ENCODE peak calls at places on chromosomes 13 and 19, in seven cellular contexts. One of them, this sample, is unnamed.

GRCh38 chr19:7699422-7700127 is 2.4 kb downstream of the FCER2 start:
- DNase-seq in lower lobe of right lung: no peak
- DNase-seq in heart left ventricle: no peak
- DNase-seq in stomach: no peak
- DNase-seq in neural progenitor cell: no peak
- DNase-seq in body of pancreas: no peak
- DNase-seq in uterus: no peak
- DNase-seq in this sample: no peak

GRCh38 chr13:98462241-98462882 is 114.5 kb downstream of the STK24 start:
- DNase-seq in neural progenitor cell: no peak
- DNase-seq in stomach: no peak
- DNase-seq in uterus: no peak
- DNase-seq in lower lobe of right lung: no peak
- DNase-seq in body of pancreas: no peak
- DNase-seq in heart left ventricle: no peak
- DNase-seq in this sample: no peak

GRCh38 chr13:48094404-48094780 is 512 bp downstream of the MED4 start:
- DNase-seq in heart left ventricle: no peak
- DNase-seq in neural progenitor cell: peak; percentile 35
- DNase-seq in lower lobe of right lung: no peak
- DNase-seq in uterus: no peak
- DNase-seq in stomach: no peak
- DNase-seq in body of pancreas: no peak
- DNase-seq in this sample: peak; percentile 4

GRCh38 chr13:26941345-26942174 is 181.0 kb upstream of the GPR12 start:
- DNase-seq in neural progenitor cell: no peak
- DNase-seq in uterus: no peak
- DNase-seq in lower lobe of right lung: no peak
- DNase-seq in body of pancreas: no peak
- DNase-seq in heart left ventricle: no peak
- DNase-seq in stomach: no peak
- DNase-seq in this sample: no peak

GRCh38 chr13:100818706-100819105 is 144.1 kb upstream of the TMTC4 start:
- DNase-seq in heart left ventricle: no peak
- DNase-seq in body of pancreas: no peak
- DNase-seq in neural progenitor cell: no peak
- DNase-seq in uterus: no peak
- DNase-seq in stomach: peak; percentile 47
- DNase-seq in lower lobe of right lung: no peak
- DNase-seq in this sample: no peak

GRCh38 chr19:12936582-12936981 is 1.8 kb upstream of the CALR start:
- DNase-seq in uterus: no peak
- DNase-seq in neural progenitor cell: no peak
- DNase-seq in body of pancreas: no peak
- DNase-seq in heart left ventricle: no peak
- DNase-seq in lower lobe of right lung: no peak
- DNase-seq in stomach: no peak
- DNase-seq in this sample: no peak

GRCh38 chr19:1469200-1469935 is 9.6 kb downstream of the C19orf25 start:
- DNase-seq in stomach: no peak
- DNase-seq in heart left ventricle: peak; percentile 25
- DNase-seq in neural progenitor cell: peak; percentile 73
- DNase-seq in lower lobe of right lung: peak; percentile 34
- DNase-seq in uterus: no peak
- DNase-seq in body of pancreas: no peak
- DNase-seq in this sample: no peak

GRCh38 chr19:2543463-2544442 is 67.8 kb downstream of the GADD45B start:
- DNase-seq in uterus: peak; percentile 91
- DNase-seq in lower lobe of right lung: peak; percentile 91
- DNase-seq in heart left ventricle: peak; percentile 91
- DNase-seq in stomach: peak; percentile 91
- DNase-seq in body of pancreas: peak; percentile 98
- DNase-seq in neural progenitor cell: peak; percentile 97
- DNase-seq in this sample: peak; percentile 91

GRCh38 chr19:29293736-29294342 is 80.9 kb upstream of the UQCRFS1 start:
- DNase-seq in uterus: no peak
- DNase-seq in heart left ventricle: no peak
- DNase-seq in body of pancreas: no peak
- DNase-seq in neural progenitor cell: no peak
- DNase-seq in lower lobe of right lung: no peak
- DNase-seq in stomach: no peak
- DNase-seq in this sample: no peak

GRCh38 chr13:98285317-98285716 is 108.2 kb upstream of the RNF113B start:
- DNase-seq in lower lobe of right lung: no peak
- DNase-seq in neural progenitor cell: no peak
- DNase-seq in stomach: no peak
- DNase-seq in body of pancreas: no peak
- DNase-seq in uterus: no peak
- DNase-seq in heart left ventricle: no peak
- DNase-seq in this sample: no peak

GRCh38 chr19:50720181-50720920 is 749 bp upstream of the SHANK1 start:
- DNase-seq in neural progenitor cell: no peak
- DNase-seq in body of pancreas: no peak
- DNase-seq in heart left ventricle: no peak
- DNase-seq in stomach: no peak
- DNase-seq in uterus: no peak
- DNase-seq in lower lobe of right lung: no peak
- DNase-seq in this sample: no peak

GRCh38 chr13:114002771-114003321 is 29.0 kb upstream of the C13orf46 start:
- DNase-seq in heart left ventricle: no peak
- DNase-seq in lower lobe of right lung: peak; percentile 21
- DNase-seq in uterus: no peak
- DNase-seq in neural progenitor cell: no peak
- DNase-seq in body of pancreas: peak; percentile 6
- DNase-seq in stomach: no peak
- DNase-seq in this sample: no peak

GRCh38 chr19:53962887-53963435 is at the start of gene CACNG8:
- DNase-seq in uterus: no peak
- DNase-seq in body of pancreas: no peak
- DNase-seq in neural progenitor cell: peak; percentile 56
- DNase-seq in stomach: no peak
- DNase-seq in heart left ventricle: no peak
- DNase-seq in lower lobe of right lung: no peak
- DNase-seq in this sample: no peak
- H3K4me3 ChIP-seq in uterus: no peak within 1 kb of the TSS
- H3K4me3 ChIP-seq in body of pancreas: no peak within 1 kb of the TSS
- H3K4me3 ChIP-seq in neural progenitor cell: peak within 1 kb of the TSS; percentile 39
- H3K4me3 ChIP-seq in stomach: no peak within 1 kb of the TSS
- H3K4me3 ChIP-seq in heart left ventricle: no peak within 1 kb of the TSS
- H3K4me3 ChIP-seq in lower lobe of right lung: no peak within 1 kb of the TSS
- H3K4me3 ChIP-seq in this sample: no peak within 1 kb of the TSS

GRCh38 chr13:112670864-112671263 is 19.0 kb upstream of the ATP11A start:
- DNase-seq in neural progenitor cell: no peak
- DNase-seq in heart left ventricle: no peak
- DNase-seq in body of pancreas: no peak
- DNase-seq in uterus: peak; percentile 7
- DNase-seq in stomach: no peak
- DNase-seq in lower lobe of right lung: peak; percentile 34
- DNase-seq in this sample: no peak

GRCh38 chr13:112671359-112671758 is 18.5 kb upstream of the ATP11A start:
- DNase-seq in heart left ventricle: no peak
- DNase-seq in uterus: peak; percentile 6
- DNase-seq in stomach: no peak
- DNase-seq in lower lobe of right lung: peak; percentile 32
- DNase-seq in neural progenitor cell: no peak
- DNase-seq in body of pancreas: no peak
- DNase-seq in this sample: no peak

GRCh38 chr13:112670118-112670517 is 19.7 kb upstream of the ATP11A start:
- DNase-seq in stomach: peak; percentile 22
- DNase-seq in heart left ventricle: no peak
- DNase-seq in body of pancreas: no peak
- DNase-seq in uterus: no peak
- DNase-seq in lower lobe of right lung: peak; percentile 13
- DNase-seq in neural progenitor cell: no peak
- DNase-seq in this sample: no peak

GRCh38 chr13:112672651-112673284 is 17.1 kb upstream of the ATP11A start:
- DNase-seq in body of pancreas: no peak
- DNase-seq in uterus: no peak
- DNase-seq in lower lobe of right lung: peak; percentile 22
- DNase-seq in neural progenitor cell: no peak
- DNase-seq in heart left ventricle: no peak
- DNase-seq in stomach: no peak
- DNase-seq in this sample: no peak

GRCh38 chr13:112674412-112675383 is 15.1 kb upstream of the ATP11A start:
- DNase-seq in lower lobe of right lung: peak; percentile 14
- DNase-seq in body of pancreas: no peak
- DNase-seq in stomach: no peak
- DNase-seq in heart left ventricle: no peak
- DNase-seq in neural progenitor cell: no peak
- DNase-seq in uterus: no peak
- DNase-seq in this sample: no peak
- TF ChIP-seq CTCF in lower lobe of right lung: no peak
- TF ChIP-seq CTCF in body of pancreas: no peak
- TF ChIP-seq CTCF in stomach: no peak
- TF ChIP-seq CTCF in heart left ventricle: no peak
- TF ChIP-seq CTCF in neural progenitor cell: no peak
- TF ChIP-seq CTCF in uterus: no peak
- TF ChIP-seq CTCF in this sample: no peak

DNA sequence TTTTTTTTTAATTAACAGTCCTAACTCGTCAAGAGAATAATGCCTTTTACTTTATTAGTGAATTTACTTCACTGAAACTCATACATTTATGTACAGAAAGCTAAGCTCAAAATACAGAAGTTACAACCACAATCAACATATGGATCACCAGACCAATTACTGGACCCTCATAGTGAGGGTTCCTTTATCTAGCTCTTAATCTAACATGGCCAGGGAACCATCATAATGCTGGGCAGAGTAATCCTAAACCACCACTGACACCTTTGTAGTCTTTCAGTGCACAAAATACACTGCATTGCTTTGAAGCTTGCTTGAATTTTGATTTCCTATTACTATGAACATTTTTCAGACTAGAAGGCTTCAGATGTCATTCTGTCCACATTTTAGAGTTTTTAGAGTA is 1406.6 kb upstream of the PCDH9 start:
- DNase-seq in neural progenitor cell: no peak
- DNase-seq in uterus: no peak
- DNase-seq in lower lobe of right lung: no peak
- DNase-seq in body of pancreas: no peak
- DNase-seq in heart left ventricle: no peak
- DNase-seq in stomach: no peak
- DNase-seq in this sample: no peak
- H3K4me1 ChIP-seq in neural progenitor cell: no peaks in the 10 kb centered on the region
- H3K4me1 ChIP-seq in uterus: no peaks in the 10 kb centered on the region
- H3K4me1 ChIP-seq in lower lobe of right lung: no peaks in the 10 kb centered on the region
- H3K4me1 ChIP-seq in body of pancreas: no peaks in the 10 kb centered on the region
- H3K4me1 ChIP-seq in heart left ventricle: no peaks in the 10 kb centered on the region
- H3K4me1 ChIP-seq in stomach: no peaks in the 10 kb centered on the region
- H3K4me1 ChIP-seq in this sample: no peaks in the 10 kb centered on the region

GRCh38 chr13:97125051-97125809 is 96.9 kb upstream of the MBNL2 start:
- DNase-seq in stomach: no peak
- DNase-seq in uterus: peak; percentile 54
- DNase-seq in neural progenitor cell: peak; percentile 38
- DNase-seq in body of pancreas: peak; percentile 28
- DNase-seq in heart left ventricle: no peak
- DNase-seq in lower lobe of right lung: no peak
- DNase-seq in this sample: no peak
- H3K4me3 ChIP-seq in stomach: no peak overlapping the region
- H3K4me3 ChIP-seq in uterus: no peak overlapping the region
- H3K4me3 ChIP-seq in neural progenitor cell: no peak overlapping the region
- H3K4me3 ChIP-seq in body of pancreas: no peak overlapping the region
- H3K4me3 ChIP-seq in heart left ventricle: no peak overlapping the region
- H3K4me3 ChIP-seq in lower lobe of right lung: no peak overlapping the region
- H3K4me3 ChIP-seq in this sample: no peak overlapping the region

DNA sequence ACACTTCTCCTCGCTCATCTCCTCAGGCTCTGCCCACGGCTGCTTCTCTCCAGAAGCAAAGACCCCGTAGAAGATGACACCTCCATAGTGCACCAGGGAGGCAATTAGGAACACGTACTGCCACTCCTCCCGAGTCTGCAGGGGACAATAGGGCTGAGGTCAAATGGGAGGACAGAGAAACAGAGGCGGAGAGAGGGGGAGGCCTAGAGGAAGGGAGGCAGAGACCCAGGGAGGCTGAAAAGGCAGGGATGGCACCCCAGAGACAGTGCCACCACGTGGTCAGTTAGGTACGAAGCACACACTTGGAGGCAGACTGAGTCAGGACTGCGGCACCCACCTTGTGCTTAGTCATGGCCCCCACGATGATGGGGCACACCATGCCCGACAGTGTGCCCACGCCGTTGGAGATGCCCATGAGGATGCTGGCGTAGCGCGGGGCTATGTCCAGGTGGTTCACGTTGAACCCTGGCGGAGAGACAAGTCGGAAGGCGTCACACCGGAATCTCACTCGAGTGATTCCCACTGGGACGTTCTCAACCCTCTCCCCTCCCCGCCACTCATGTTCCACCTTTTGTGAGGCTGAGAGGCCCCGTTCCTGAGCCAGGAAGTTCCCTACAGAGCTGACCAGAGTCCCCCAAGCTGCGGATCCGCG is 5.6 kb downstream of the GFY start:
- DNase-seq in heart left ventricle: no peak
- DNase-seq in neural progenitor cell: peak; percentile 38
- DNase-seq in stomach: no peak
- DNase-seq in body of pancreas: no peak
- DNase-seq in lower lobe of right lung: no peak
- DNase-seq in uterus: no peak
- DNase-seq in this sample: no peak
- TF ChIP-seq CTCF in heart left ventricle: no peak
- TF ChIP-seq CTCF in neural progenitor cell: peak; percentile 46
- TF ChIP-seq CTCF in stomach: no peak
- TF ChIP-seq CTCF in body of pancreas: no peak
- TF ChIP-seq CTCF in lower lobe of right lung: no peak
- TF ChIP-seq CTCF in uterus: no peak
- TF ChIP-seq CTCF in this sample: no peak

DNA sequence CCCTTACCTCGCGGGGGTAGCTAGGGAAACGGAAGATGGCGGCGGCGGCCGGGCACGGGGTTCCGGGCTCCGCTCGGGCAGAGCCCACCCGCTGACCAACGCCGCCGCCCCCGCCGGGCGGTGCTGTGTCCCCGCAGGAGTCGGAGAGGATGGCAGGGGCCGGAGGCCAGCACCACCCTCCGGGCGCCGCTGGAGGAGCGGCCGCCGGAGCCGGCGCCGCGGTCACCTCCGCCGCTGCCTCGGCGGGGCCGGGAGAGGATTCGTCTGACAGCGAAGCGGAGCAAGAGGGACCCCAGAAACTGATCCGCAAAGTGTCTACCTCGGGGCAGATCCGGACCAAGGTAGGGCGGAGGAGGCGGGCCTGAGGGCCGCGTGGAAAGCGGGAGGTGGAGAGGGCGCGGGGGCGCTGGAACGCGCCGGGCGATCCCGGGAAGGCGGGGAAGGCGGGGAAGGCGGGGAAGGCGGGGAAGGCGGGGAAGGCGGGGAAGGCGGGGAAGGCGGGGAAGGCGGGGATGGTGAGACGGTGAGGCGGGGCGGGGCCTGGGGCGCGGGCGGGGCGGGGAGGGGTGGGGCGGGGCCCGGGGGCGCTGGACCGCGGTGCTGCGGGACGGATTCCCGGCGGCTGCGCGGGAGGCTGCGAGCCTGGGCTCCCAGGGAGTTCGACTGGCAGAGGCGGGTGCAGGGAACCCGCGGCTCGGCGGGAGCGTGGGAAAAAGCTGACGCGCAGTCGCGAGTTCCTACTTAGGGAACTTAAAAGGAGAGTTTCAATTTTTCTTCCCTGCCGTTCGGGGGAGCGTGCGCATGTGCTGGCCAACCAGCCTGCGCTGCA is at the start of gene DGKH:
- DNase-seq in uterus: peak; percentile 87
- DNase-seq in heart left ventricle: peak; percentile 90
- DNase-seq in body of pancreas: peak; percentile 81
- DNase-seq in lower lobe of right lung: peak; percentile 82
- DNase-seq in stomach: peak; percentile 85
- DNase-seq in neural progenitor cell: peak; percentile 89
- DNase-seq in this sample: peak; percentile 83
- H3K4me1 ChIP-seq in uterus: peaks cover 4% of the 10 kb centered on the region
- H3K4me1 ChIP-seq in heart left ventricle: peaks cover 24% of the 10 kb centered on the region
- H3K4me1 ChIP-seq in body of pancreas: peaks cover 22% of the 10 kb centered on the region
- H3K4me1 ChIP-seq in lower lobe of right lung: peaks cover 19% of the 10 kb centered on the region
- H3K4me1 ChIP-seq in stomach: peaks cover 31% of the 10 kb centered on the region
- H3K4me1 ChIP-seq in neural progenitor cell: peaks cover 8% of the 10 kb centered on the region
- H3K4me1 ChIP-seq in this sample: no peaks in the 10 kb centered on the region

GRCh38 chr13:102400619-102401125 is 1.2 kb downstream of the FGF14 start:
- DNase-seq in uterus: peak; percentile 22
- DNase-seq in stomach: no peak
- DNase-seq in lower lobe of right lung: peak; percentile 42
- DNase-seq in body of pancreas: peak; percentile 35
- DNase-seq in neural progenitor cell: peak; percentile 47
- DNase-seq in heart left ventricle: peak; percentile 28
- DNase-seq in this sample: no peak
- H3K4me3 ChIP-seq in uterus: peak overlapping the region; percentile 41
- H3K4me3 ChIP-seq in stomach: peak overlapping the region; percentile 60
- H3K4me3 ChIP-seq in lower lobe of right lung: peak overlapping the region; percentile 56
- H3K4me3 ChIP-seq in body of pancreas: peak overlapping the region; percentile 66
- H3K4me3 ChIP-seq in neural progenitor cell: peak overlapping the region; percentile 75
- H3K4me3 ChIP-seq in heart left ventricle: peak overlapping the region; percentile 65
- H3K4me3 ChIP-seq in this sample: peak overlapping the region; percentile 22

This sample was measured in prostate gland.